ENCODE peak calls at places on chromosomes 12 and 14, in four cellular contexts. S, U, W and F are unnamed samples.

GRCh38 chr14:68510201-68510600 is 282.7 kb downstream of the ZFP36L1 start:
- DNase-seq in S (no peak), U (no peak), W (no peak), F (no peak)

GRCh38 chr12:111842556-111843396 is 748 bp downstream of the MAPKAPK5 start:
- DNase-seq in S (peak), U (peak), W (peak), F (no peak)

GRCh38 chr12:124740691-124741137 is 123.0 kb downstream of the SCARB1 start:
- DNase-seq in S (no peak), U (no peak), W (peak), F (peak)

GRCh38 chr12:127909031-127909430 is 357.9 kb upstream of the TMEM132C start:
- DNase-seq in S (no peak), U (no peak), W (no peak), F (no peak)

GRCh38 chr12:5439333-5439732 is 7.4 kb downstream of the NTF3 start:
- DNase-seq in S (no peak), U (no peak), W (no peak), F (peak)

GRCh38 chr14:43406936-43407335 is 1100.1 kb downstream of the FSCB start:
- DNase-seq in S (no peak), U (no peak), W (no peak), F (no peak)

GRCh38 chr12:54071942-54072341 is 18.3 kb downstream of the HOXC4 start:
- DNase-seq in S (no peak), U (no peak), W (no peak), F (no peak)

GRCh38 chr14:103581206-103581605 is 18.4 kb downstream of the COA8 start:
- DNase-seq in S (no peak), U (no peak), W (no peak), F (no peak)

GRCh38 chr12:11885261-11886038 is 185.3 kb upstream of the BCL2L14 start:
- DNase-seq in S (no peak), U (no peak), W (peak), F (no peak)

GRCh38 chr14:85487215-85487614 is 42.7 kb upstream of the FLRT2 start:
- DNase-seq in S (no peak), U (no peak), W (no peak), F (no peak)

GRCh38 chr14:89029961-89030694 is 205.7 kb downstream of the TTC8 start:
- DNase-seq in S (no peak), U (no peak), W (no peak), F (no peak)

GRCh38 chr14:67510836-67511235 is 22.3 kb upstream of the PLEKHH1 start:
- DNase-seq in S (no peak), U (no peak), W (no peak), F (no peak)

GRCh38 chr14:53494587-53494986 is 341.5 kb upstream of the DDHD1 start:
- DNase-seq in S (no peak), U (no peak), W (no peak), F (no peak)

GRCh38 chr14:65632487-65632886 is 220.0 kb downstream of the FUT8 start:
- DNase-seq in S (no peak), U (no peak), W (no peak), F (no peak)

GRCh38 chr14:65639216-65639615 is 226.7 kb downstream of the FUT8 start:
- DNase-seq in S (no peak), U (no peak), W (peak), F (no peak)

DNA sequence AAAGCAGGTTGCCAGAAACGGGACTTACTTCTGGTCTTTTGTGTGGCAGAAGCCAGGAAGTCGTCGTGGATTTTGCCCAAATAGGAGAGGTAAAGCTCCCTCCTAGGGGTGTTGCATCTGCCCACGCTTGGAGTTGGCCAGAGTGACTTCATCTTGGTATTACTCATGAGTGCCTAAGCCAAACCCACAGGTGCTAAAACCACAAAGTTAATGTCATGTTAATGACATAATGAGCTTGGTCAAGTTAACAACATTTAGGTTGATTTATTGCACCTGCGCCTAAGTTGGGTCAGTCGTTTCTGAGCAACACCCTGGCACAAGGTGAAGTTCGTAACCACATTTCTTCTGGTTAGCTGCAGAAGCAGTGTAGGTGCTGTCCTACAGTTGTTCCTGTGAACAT is 225.2 kb downstream of the FUT8 start:
- DNase-seq in S (no peak), U (no peak), W (no peak), F (no peak)
- TF ChIP-seq ELF4 in S (no peak), U (no peak), W (no peak), F (no peak)

DNA sequence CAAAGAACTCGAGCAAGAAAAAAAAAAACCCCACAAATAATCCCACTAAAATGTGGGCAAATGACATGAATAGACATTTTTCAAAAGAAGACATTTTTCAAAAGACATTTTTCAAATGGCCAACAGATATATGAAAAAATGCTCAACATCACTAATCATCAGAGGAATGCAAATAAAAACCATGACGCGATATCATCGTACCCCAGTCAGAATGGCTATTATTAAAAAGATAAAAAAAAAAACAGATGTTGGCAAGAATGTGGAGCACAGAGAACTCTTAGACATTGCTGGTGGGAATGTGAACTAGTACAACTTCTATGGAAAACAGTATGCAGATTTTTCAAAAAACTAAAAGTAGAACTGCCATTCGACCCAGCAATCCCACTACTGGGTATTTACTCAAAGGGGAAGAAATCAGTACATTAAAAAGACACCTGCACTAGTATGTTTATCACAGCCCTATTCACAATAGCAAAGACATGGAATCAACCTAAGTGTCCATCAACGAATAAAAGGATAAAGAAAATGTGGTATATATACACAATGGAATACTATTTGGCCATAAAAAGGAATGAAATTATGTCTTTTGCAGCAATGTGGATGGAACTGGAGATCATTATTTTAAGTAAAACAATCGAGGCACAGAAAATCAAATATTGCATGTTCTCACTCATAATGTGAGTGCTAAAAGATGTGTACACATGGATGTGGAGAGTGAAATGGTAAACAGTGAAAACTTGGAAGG is 16.3 kb downstream of the ZBTB39 start:
- DNase-seq in S (no peak), U (no peak), W (no peak), F (no peak)
- TF ChIP-seq ELF4 in S (no peak), U (no peak), W (no peak), F (no peak)

DNA sequence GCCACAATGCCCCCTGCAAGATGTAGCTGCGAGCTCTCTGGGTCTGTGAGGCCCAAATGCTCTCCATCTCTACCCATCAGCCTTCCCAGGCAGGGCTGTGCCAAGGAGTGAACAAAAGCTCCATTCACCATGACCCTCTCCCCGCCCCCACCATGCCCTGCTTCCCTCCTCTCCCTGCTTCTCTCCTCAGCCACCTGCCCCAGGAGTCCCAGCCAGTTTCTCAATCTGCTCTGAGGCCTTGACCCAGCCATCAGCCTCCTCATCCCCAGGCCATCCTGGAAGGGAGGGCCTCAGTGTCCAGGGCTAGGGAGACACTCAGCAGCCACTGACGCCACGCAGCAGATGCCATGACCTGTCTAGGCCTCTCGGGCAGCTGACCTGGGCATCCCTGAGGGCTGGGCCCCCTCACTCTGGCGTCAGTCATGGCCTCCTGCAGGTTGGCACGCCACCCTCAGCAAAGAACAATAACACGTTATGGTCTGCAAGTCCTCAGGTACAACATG is 8.5 kb upstream of the KRT5 start:
- DNase-seq in S (no peak), U (no peak), W (no peak), F (no peak)
- TF ChIP-seq ELF4 in S (no peak), U (no peak), W (no peak), F (no peak)

DNA sequence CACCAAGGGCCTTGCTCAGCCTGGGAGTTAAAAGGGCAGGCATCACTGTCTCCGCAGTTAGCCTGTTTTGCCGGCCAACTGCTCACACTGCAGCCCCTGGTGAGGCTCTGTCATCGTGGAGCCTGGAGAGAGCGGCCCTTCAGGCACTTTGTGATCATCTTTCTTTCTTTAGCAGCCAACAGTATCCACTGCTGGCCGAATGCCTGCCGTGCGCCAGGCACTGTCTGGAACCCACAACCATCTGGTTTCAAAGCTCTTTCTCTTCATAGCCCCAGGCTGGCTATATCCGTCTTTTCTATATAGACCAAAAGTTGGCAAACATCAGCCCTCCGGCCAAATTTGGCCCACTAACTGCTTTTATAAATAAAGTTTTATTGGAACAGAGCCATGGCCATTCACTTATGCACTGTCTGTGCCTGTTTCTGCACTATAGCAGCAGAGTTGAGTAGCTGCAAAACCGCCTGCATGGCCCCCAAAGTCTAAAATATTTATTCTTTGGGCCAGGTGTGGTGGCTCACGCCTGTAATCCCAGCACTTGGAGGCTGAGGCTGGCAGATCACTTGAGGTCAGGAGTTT is 29.5 kb downstream of the SLC8B1 start:
- DNase-seq in S (no peak), U (no peak), W (no peak), F (no peak)
- TF ChIP-seq ELF4 in S (no peak), U (no peak), W (no peak), F (no peak)

DNA sequence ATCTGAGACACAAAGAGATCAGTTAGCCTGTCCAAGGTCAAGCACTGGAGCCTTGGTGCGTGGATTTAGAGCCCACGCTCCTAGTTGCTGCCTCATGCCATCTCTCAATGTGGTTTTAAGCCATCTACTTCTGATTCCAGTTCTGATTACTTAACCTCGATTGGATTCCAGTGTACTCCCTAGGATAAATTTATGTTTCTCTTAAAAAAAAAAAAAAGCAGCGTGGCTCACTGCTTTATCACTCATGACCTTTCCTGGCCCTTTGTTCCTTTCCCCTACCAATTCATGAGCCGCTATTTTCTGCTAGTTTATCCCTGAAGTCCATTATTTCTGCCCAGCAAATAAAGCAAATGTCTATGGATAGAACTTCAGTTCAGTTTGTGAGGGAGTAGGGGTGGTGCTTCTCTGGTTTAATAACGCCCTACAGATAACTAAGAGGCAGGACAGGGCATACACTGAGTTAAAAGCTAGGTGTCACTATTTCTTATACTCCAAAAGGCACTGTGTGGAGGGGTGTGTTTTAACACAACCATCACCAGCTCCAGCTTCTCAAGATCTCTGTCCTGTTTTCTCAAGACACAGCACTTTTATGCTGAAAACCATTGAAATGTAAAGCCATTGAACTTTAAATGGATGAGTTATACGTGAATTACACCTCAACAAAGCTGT is 9.8 kb upstream of the PARP11 start:
- DNase-seq in S (peak), U (no peak), W (peak), F (peak)
- TF ChIP-seq ELF4 in S (no peak), U (no peak), W (no peak), F (no peak)

GRCh38 chr14:29652586-29652985 is 275.1 kb downstream of the PRKD1 start:
- DNase-seq in S (no peak), U (no peak), W (no peak), F (no peak)
- TF ChIP-seq ELF4 in S (no peak), U (no peak), W (no peak), F (no peak)

GRCh38 chr12:131871677-131872076 is 22.7 kb upstream of the ULK1 start:
- DNase-seq in S (peak), U (no peak), W (no peak), F (no peak)

GRCh38 chr12:131865196-131865875 is 29.1 kb upstream of the ULK1 start:
- DNase-seq in S (no peak), U (no peak), W (no peak), F (no peak)

GRCh38 chr12:131869871-131870418 is 24.5 kb upstream of the ULK1 start:
- DNase-seq in S (peak), U (no peak), W (no peak), F (peak)

GRCh38 chr12:131864469-131864868 is 30.0 kb upstream of the ULK1 start:
- DNase-seq in S (no peak), U (no peak), W (no peak), F (no peak)

GRCh38 chr12:131867891-131868675 is 26.3 kb upstream of the ULK1 start:
- DNase-seq in S (peak), U (no peak), W (no peak), F (no peak)
- TF ChIP-seq ELF4 in S (no peak), U (no peak), W (no peak), F (no peak)

DNA sequence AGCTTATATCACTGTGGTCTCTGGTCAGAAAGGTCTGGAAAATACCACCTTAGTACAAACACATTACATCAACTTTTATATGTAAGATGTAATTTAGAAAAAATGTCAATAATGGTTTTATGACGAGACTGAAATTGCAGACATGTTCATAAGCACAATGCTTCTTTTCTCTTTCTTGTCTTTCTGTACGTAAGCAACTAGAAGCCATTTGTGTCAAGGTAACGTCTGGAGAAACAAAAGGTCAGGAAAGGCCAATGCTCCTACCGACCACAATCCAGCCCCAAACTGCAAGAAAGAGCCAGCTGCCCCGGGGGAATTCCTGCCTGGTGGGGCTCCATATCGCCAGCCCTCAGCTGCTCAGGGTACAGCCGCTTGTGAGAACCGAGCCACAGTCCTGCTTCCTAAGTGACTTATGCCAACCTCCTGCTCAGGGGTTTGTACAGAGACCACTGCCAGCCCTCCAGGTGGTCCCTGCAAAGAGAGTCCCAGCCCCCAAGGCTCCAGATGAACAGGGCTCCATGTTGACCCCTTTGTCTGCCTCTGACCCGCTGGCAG is 6.3 kb downstream of the ZNF839 start:
- DNase-seq in S (no peak), U (no peak), W (no peak), F (no peak)
- TF ChIP-seq ELF4 in S (no peak), U (no peak), W (no peak), F (no peak)

GRCh38 chr14:29712586-29712985 is 215.1 kb downstream of the PRKD1 start:
- DNase-seq in S (no peak), U (no peak), W (no peak), F (no peak)
- TF ChIP-seq ELF4 in S (no peak), U (no peak), W (no peak), F (no peak)